ENCODE peak calls at places on chromosomes 3 and 15, in six cellular contexts. One of them, this sample, is unnamed.

GRCh38 chr3:134216206-134216764 is 34.4 kb downstream of the RYK start:
- DNase-seq in IMR-90: no peak
- DNase-seq in mesenchymal stem cell: no peak
- DNase-seq in H9: no peak
- DNase-seq in H1: no peak
- DNase-seq in neuronal stem cell: no peak
- DNase-seq in this sample: no peak

GRCh38 chr15:34436956-34437442 is 609 bp downstream of the GOLGA8A start:
- DNase-seq in H9: peak
- DNase-seq in H1: peak
- DNase-seq in neuronal stem cell: peak
- DNase-seq in IMR-90: peak
- DNase-seq in mesenchymal stem cell: peak
- DNase-seq in this sample: no peak

GRCh38 chr3:13229291-13229949 is 156.2 kb upstream of the IQSEC1 start:
- DNase-seq in H9: peak
- DNase-seq in mesenchymal stem cell: no peak
- DNase-seq in H1: peak
- DNase-seq in IMR-90: peak
- DNase-seq in neuronal stem cell: no peak
- DNase-seq in this sample: peak

GRCh38 chr15:75694241-75695182 is 18.1 kb downstream of the CSPG4 start:
- DNase-seq in neuronal stem cell: no peak
- DNase-seq in H1: no peak
- DNase-seq in IMR-90: peak
- DNase-seq in H9: peak
- DNase-seq in mesenchymal stem cell: peak
- DNase-seq in this sample: peak

GRCh38 chr3:116569611-116570010 is 124.3 kb upstream of the LSAMP start:
- DNase-seq in mesenchymal stem cell: peak
- DNase-seq in neuronal stem cell: no peak
- DNase-seq in H1: no peak
- DNase-seq in IMR-90: peak
- DNase-seq in H9: no peak
- DNase-seq in this sample: no peak

GRCh38 chr3:87390318-87390717 is 113.9 kb upstream of the POU1F1 start:
- DNase-seq in H1: no peak
- DNase-seq in IMR-90: no peak
- DNase-seq in H9: no peak
- DNase-seq in neuronal stem cell: no peak
- DNase-seq in mesenchymal stem cell: no peak
- DNase-seq in this sample: peak

GRCh38 chr3:10594915-10595314 is 89.5 kb upstream of the ATP2B2 start:
- DNase-seq in neuronal stem cell: peak
- DNase-seq in H9: peak
- DNase-seq in mesenchymal stem cell: peak
- DNase-seq in H1: peak
- DNase-seq in IMR-90: peak
- DNase-seq in this sample: peak

GRCh38 chr3:197878427-197878826 is 71.6 kb upstream of the RPL35A start:
- DNase-seq in IMR-90: no peak
- DNase-seq in mesenchymal stem cell: no peak
- DNase-seq in neuronal stem cell: no peak
- DNase-seq in H9: no peak
- DNase-seq in H1: no peak
- DNase-seq in this sample: peak

GRCh38 chr3:122186372-122186771 is 2.9 kb downstream of the CASR start:
- DNase-seq in mesenchymal stem cell: no peak
- DNase-seq in H9: no peak
- DNase-seq in H1: no peak
- DNase-seq in IMR-90: no peak
- DNase-seq in neuronal stem cell: no peak
- DNase-seq in this sample: no peak

GRCh38 chr3:25572919-25573385 is 91.8 kb downstream of the TOP2B start:
- DNase-seq in H1: no peak
- DNase-seq in mesenchymal stem cell: peak
- DNase-seq in neuronal stem cell: no peak
- DNase-seq in H9: no peak
- DNase-seq in IMR-90: peak
- DNase-seq in this sample: no peak

GRCh38 chr15:65085990-65086679 is 9.6 kb downstream of the KBTBD13 start:
- DNase-seq in H9: peak
- DNase-seq in neuronal stem cell: no peak
- DNase-seq in mesenchymal stem cell: no peak
- DNase-seq in H1: no peak
- DNase-seq in IMR-90: peak
- DNase-seq in this sample: peak

GRCh38 chr15:100824211-100824610 is 55.4 kb upstream of the ALDH1A3 start:
- DNase-seq in H9: no peak
- DNase-seq in H1: no peak
- DNase-seq in mesenchymal stem cell: no peak
- DNase-seq in IMR-90: no peak
- DNase-seq in neuronal stem cell: no peak
- DNase-seq in this sample: no peak

GRCh38 chr3:134949150-134949549 is 154.1 kb downstream of the EPHB1 start:
- DNase-seq in H9: no peak
- DNase-seq in H1: no peak
- DNase-seq in IMR-90: no peak
- DNase-seq in neuronal stem cell: no peak
- DNase-seq in mesenchymal stem cell: no peak
- DNase-seq in this sample: no peak

GRCh38 chr15:25703726-25704125 is 159.4 kb downstream of the ATP10A start:
- DNase-seq in H9: no peak
- DNase-seq in neuronal stem cell: no peak
- DNase-seq in H1: no peak
- DNase-seq in IMR-90: no peak
- DNase-seq in mesenchymal stem cell: no peak
- DNase-seq in this sample: no peak

GRCh38 chr3:4978966-4979400 is 254 bp upstream of the BHLHE40 start:
- DNase-seq in H9: peak
- DNase-seq in IMR-90: peak
- DNase-seq in mesenchymal stem cell: peak
- DNase-seq in neuronal stem cell: no peak
- DNase-seq in H1: peak
- DNase-seq in this sample: peak

GRCh38 chr3:4898454-4899313 is 80.6 kb upstream of the BHLHE40 start:
- DNase-seq in H9: no peak
- DNase-seq in mesenchymal stem cell: peak
- DNase-seq in neuronal stem cell: no peak
- DNase-seq in IMR-90: peak
- DNase-seq in H1: no peak
- DNase-seq in this sample: no peak

GRCh38 chr15:83323296-83323711 is 38.8 kb upstream of the BNC1 start:
- DNase-seq in neuronal stem cell: no peak
- DNase-seq in H9: no peak
- DNase-seq in IMR-90: peak
- DNase-seq in H1: no peak
- DNase-seq in mesenchymal stem cell: peak
- DNase-seq in this sample: peak

GRCh38 chr3:125098929-125099328 is 43.1 kb upstream of the HEG1 start:
- DNase-seq in neuronal stem cell: no peak
- DNase-seq in IMR-90: no peak
- DNase-seq in H9: no peak
- DNase-seq in mesenchymal stem cell: no peak
- DNase-seq in H1: no peak
- DNase-seq in this sample: no peak

GRCh38 chr3:14476583-14477265 is 63.4 kb downstream of the GRIP2 start:
- DNase-seq in neuronal stem cell: no peak
- DNase-seq in mesenchymal stem cell: no peak
- DNase-seq in H1: no peak
- DNase-seq in H9: no peak
- DNase-seq in IMR-90: no peak
- DNase-seq in this sample: no peak

GRCh38 chr15:90348456-90348855 is 3.6 kb upstream of the ZNF774 start:
- DNase-seq in H9: no peak
- DNase-seq in neuronal stem cell: no peak
- DNase-seq in IMR-90: no peak
- DNase-seq in H1: no peak
- DNase-seq in mesenchymal stem cell: no peak
- DNase-seq in this sample: no peak

GRCh38 chr3:147507638-147508286 is 98.6 kb downstream of the ZIC1 start:
- DNase-seq in H9: no peak
- DNase-seq in mesenchymal stem cell: peak
- DNase-seq in IMR-90: no peak
- DNase-seq in neuronal stem cell: no peak
- DNase-seq in H1: no peak
- DNase-seq in this sample: no peak

GRCh38 chr3:105166893-105167292 is 199.8 kb upstream of the ALCAM start:
- DNase-seq in H1: no peak
- DNase-seq in mesenchymal stem cell: no peak
- DNase-seq in neuronal stem cell: no peak
- DNase-seq in H9: no peak
- DNase-seq in IMR-90: peak
- DNase-seq in this sample: no peak

GRCh38 chr15:45441686-45442085 is 63.3 kb upstream of the GATM start:
- DNase-seq in mesenchymal stem cell: no peak
- DNase-seq in neuronal stem cell: no peak
- DNase-seq in IMR-90: no peak
- DNase-seq in H9: no peak
- DNase-seq in H1: no peak
- DNase-seq in this sample: no peak

GRCh38 chr15:84985158-84985557 is 3.5 kb downstream of the PDE8A start:
- DNase-seq in H1: no peak
- DNase-seq in mesenchymal stem cell: peak
- DNase-seq in neuronal stem cell: no peak
- DNase-seq in IMR-90: peak
- DNase-seq in H9: no peak
- DNase-seq in this sample: no peak

GRCh38 chr3:15629860-15630597 is 28.5 kb downstream of the BTD start:
- DNase-seq in H1: no peak
- DNase-seq in neuronal stem cell: peak
- DNase-seq in IMR-90: peak
- DNase-seq in mesenchymal stem cell: peak
- DNase-seq in H9: peak
- DNase-seq in this sample: peak

GRCh38 chr3:8852511-8852910 is 83.1 kb upstream of the OXTR start:
- DNase-seq in mesenchymal stem cell: no peak
- DNase-seq in H9: no peak
- DNase-seq in neuronal stem cell: no peak
- DNase-seq in IMR-90: no peak
- DNase-seq in H1: no peak
- DNase-seq in this sample: no peak

GRCh38 chr3:124217542-124217941 is 225.6 kb upstream of the ROPN1 start:
- DNase-seq in H9: peak
- DNase-seq in neuronal stem cell: peak
- DNase-seq in H1: no peak
- DNase-seq in IMR-90: peak
- DNase-seq in mesenchymal stem cell: peak
- DNase-seq in this sample: peak

GRCh38 chr3:196789773-196790419 is 50.2 kb downstream of the PAK2 start:
- DNase-seq in IMR-90: no peak
- DNase-seq in H9: no peak
- DNase-seq in neuronal stem cell: no peak
- DNase-seq in H1: no peak
- DNase-seq in mesenchymal stem cell: no peak
- DNase-seq in this sample: peak

GRCh38 chr3:56894912-56895431 is 93.2 kb upstream of the ARHGEF3 start:
- DNase-seq in neuronal stem cell: no peak
- DNase-seq in H1: no peak
- DNase-seq in H9: no peak
- DNase-seq in mesenchymal stem cell: peak
- DNase-seq in IMR-90: peak
- DNase-seq in this sample: peak
- H4K91ac ChIP-seq in neuronal stem cell: no peak
- H4K91ac ChIP-seq in H1: no peak
- H4K91ac ChIP-seq in H9: no peak
- H4K91ac ChIP-seq in mesenchymal stem cell: no peak
- H4K91ac ChIP-seq in IMR-90: no peak
- H4K91ac ChIP-seq in this sample: no peak

DNA sequence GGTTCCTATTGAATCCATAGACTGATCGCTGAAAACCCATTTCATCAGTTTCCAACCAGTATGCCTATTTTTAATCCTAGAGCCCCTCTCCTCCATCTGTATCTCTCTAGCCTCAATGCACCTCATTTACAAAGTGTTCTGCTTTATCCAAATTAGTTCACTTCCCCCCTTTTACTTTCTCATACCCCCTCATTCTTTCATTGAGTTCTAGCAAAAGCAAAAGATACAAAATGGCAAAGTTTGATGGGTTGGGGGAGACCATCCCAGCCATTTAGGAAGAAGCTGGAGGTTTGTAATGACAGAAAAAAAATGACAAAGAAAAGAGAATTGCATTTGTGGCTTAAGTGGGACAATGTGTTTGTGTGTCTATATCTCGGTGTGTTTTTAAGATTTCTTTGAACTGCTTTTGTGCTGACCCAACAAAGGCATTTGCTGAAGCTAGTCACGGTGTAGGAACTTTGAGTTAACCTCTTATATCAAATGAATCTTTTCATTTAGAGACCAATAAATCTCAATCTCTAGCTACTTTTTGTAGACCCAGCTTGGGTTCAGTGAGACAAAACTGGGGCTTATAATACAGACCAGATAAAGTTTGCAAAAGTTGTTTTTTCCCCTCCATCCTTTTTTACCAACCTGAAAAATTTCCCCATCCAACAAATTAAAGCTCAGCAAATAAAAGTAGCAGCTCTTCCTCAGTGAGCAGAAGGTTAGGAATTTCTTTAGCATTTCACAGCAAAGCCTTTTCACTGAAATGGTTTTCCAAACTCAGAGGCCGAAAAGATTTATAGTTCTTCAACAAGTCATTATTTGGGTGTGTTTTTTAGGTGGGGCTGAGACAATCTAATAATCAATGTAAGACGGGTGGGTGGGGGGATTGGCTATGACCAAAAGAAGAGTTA is 18.8 kb downstream of the NR2F2 start:
- DNase-seq in IMR-90: no peak
- DNase-seq in H9: no peak
- DNase-seq in mesenchymal stem cell: peak
- DNase-seq in H1: no peak
- DNase-seq in neuronal stem cell: no peak
- DNase-seq in this sample: no peak
- H3K9ac ChIP-seq in IMR-90: no peak
- H3K9ac ChIP-seq in H9: no peak
- H3K9ac ChIP-seq in mesenchymal stem cell: peak
- H3K9ac ChIP-seq in H1: no peak
- H3K9ac ChIP-seq in neuronal stem cell: no peak
- H3K9ac ChIP-seq in this sample: no peak

DNA sequence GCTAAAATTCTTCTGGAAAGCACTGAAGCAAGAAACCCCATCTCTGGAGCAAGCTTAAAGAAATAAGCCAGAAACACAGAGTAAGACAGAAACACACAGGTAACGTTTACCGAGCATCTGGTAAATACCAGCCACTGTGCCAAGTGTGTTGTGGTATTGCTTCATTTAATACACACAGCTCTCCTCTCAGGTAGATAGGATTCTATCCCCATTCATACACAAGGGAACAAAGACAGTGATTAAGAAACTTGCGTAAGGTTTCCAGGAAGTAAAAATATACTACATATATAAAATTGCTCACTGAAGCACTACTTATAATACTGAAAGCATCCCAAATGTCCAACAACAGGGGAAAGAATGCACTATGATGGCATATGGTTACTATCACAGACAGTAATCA is 27.5 kb downstream of the TAMM41 start:
- DNase-seq in mesenchymal stem cell: no peak
- DNase-seq in H9: no peak
- DNase-seq in neuronal stem cell: no peak
- DNase-seq in IMR-90: no peak
- DNase-seq in H1: no peak
- DNase-seq in this sample: peak
- H4K91ac ChIP-seq in mesenchymal stem cell: no peak
- H4K91ac ChIP-seq in H9: no peak
- H4K91ac ChIP-seq in neuronal stem cell: no peak
- H4K91ac ChIP-seq in IMR-90: no peak
- H4K91ac ChIP-seq in H1: no peak
- H4K91ac ChIP-seq in this sample: no peak

GRCh38 chr3:153055779-153056178 is 106.2 kb upstream of the RAP2B start:
- DNase-seq in H9: no peak
- DNase-seq in IMR-90: no peak
- DNase-seq in H1: no peak
- DNase-seq in mesenchymal stem cell: no peak
- DNase-seq in neuronal stem cell: no peak
- DNase-seq in this sample: no peak
- H3K9ac ChIP-seq in H9: no peak
- H3K9ac ChIP-seq in IMR-90: no peak
- H3K9ac ChIP-seq in H1: no peak
- H3K9ac ChIP-seq in mesenchymal stem cell: no peak
- H3K9ac ChIP-seq in neuronal stem cell: no peak
- H3K9ac ChIP-seq in this sample: no peak

This sample was measured in trophoblast cell.